ENCODE peak calls at places on chromosome 22, in four cellular contexts. One of them, this sample, is unnamed.

GRCh38 chr22:49855491-49855911 is 1.9 kb downstream of the ZBED4 start:
- DNase-seq in NCI-H1436 treated with DMSO at 0.1 percent for 48 hours: no peak
- DNase-seq in GM10248: no peak
- DNase-seq in GM19239: no peak
- DNase-seq in this sample: peak

GRCh38 chr22:50535113-50535512 is 5.3 kb upstream of the TYMP start:
- DNase-seq in NCI-H1436 treated with DMSO at 0.1 percent for 48 hours: no peak
- DNase-seq in GM10248: no peak
- DNase-seq in GM19239: no peak
- DNase-seq in this sample: no peak

GRCh38 chr22:20748820-20749428 is 25.0 kb upstream of the SERPIND1 start:
- DNase-seq in NCI-H1436 treated with DMSO at 0.1 percent for 48 hours: no peak
- DNase-seq in GM10248: peak
- DNase-seq in GM19239: peak
- DNase-seq in this sample: peak

GRCh38 chr22:50085211-50085999 is at the start of gene MLC1:
- DNase-seq in NCI-H1436 treated with DMSO at 0.1 percent for 48 hours: no peak
- DNase-seq in GM10248: no peak
- DNase-seq in GM19239: no peak
- DNase-seq in this sample: peak

GRCh38 chr22:37771081-37771480 is 36.7 kb upstream of the GCAT start:
- DNase-seq in NCI-H1436 treated with DMSO at 0.1 percent for 48 hours: no peak
- DNase-seq in GM10248: no peak
- DNase-seq in GM19239: no peak
- DNase-seq in this sample: no peak

GRCh38 chr22:20141186-20142077 is 9.4 kb downstream of the CCDC188 start:
- DNase-seq in NCI-H1436 treated with DMSO at 0.1 percent for 48 hours: no peak
- DNase-seq in GM10248: no peak
- DNase-seq in GM19239: no peak
- DNase-seq in this sample: peak

GRCh38 chr22:37591823-37592404 is 12.0 kb upstream of the LGALS2 start:
- DNase-seq in NCI-H1436 treated with DMSO at 0.1 percent for 48 hours: no peak
- DNase-seq in GM10248: no peak
- DNase-seq in GM19239: no peak
- DNase-seq in this sample: no peak

GRCh38 chr22:45612451-45612901 is 59.2 kb upstream of the ATXN10 start:
- DNase-seq in NCI-H1436 treated with DMSO at 0.1 percent for 48 hours: peak
- DNase-seq in GM10248: no peak
- DNase-seq in GM19239: no peak
- DNase-seq in this sample: peak

GRCh38 chr22:36465232-36466021 is 16.0 kb downstream of the TXN2 start:
- DNase-seq in NCI-H1436 treated with DMSO at 0.1 percent for 48 hours: no peak
- DNase-seq in GM10248: no peak
- DNase-seq in GM19239: no peak
- DNase-seq in this sample: peak

GRCh38 chr22:42662114-42663021 is 13.2 kb upstream of the CYB5R3 start:
- DNase-seq in NCI-H1436 treated with DMSO at 0.1 percent for 48 hours: no peak
- DNase-seq in GM10248: peak
- DNase-seq in GM19239: peak
- DNase-seq in this sample: peak

GRCh38 chr22:39178206-39179111 is 26.0 kb upstream of the CBX7 start:
- DNase-seq in NCI-H1436 treated with DMSO at 0.1 percent for 48 hours: no peak
- DNase-seq in GM10248: no peak
- DNase-seq in GM19239: no peak
- DNase-seq in this sample: peak

GRCh38 chr22:30705710-30706651 is 11.3 kb downstream of the OSBP2 start:
- DNase-seq in NCI-H1436 treated with DMSO at 0.1 percent for 48 hours: no peak
- DNase-seq in GM10248: peak
- DNase-seq in GM19239: no peak
- DNase-seq in this sample: peak

GRCh38 chr22:30422481-30423295 is 2.9 kb upstream of the MTFP1 start:
- DNase-seq in NCI-H1436 treated with DMSO at 0.1 percent for 48 hours: no peak
- DNase-seq in GM10248: no peak
- DNase-seq in GM19239: no peak
- DNase-seq in this sample: peak

GRCh38 chr22:45731798-45732495 is 60.3 kb downstream of the ATXN10 start:
- DNase-seq in NCI-H1436 treated with DMSO at 0.1 percent for 48 hours: no peak
- DNase-seq in GM10248: no peak
- DNase-seq in GM19239: no peak
- DNase-seq in this sample: peak

GRCh38 chr22:45204241-45204640 is 36.5 kb downstream of the KIAA0930 start:
- DNase-seq in NCI-H1436 treated with DMSO at 0.1 percent for 48 hours: no peak
- DNase-seq in GM10248: no peak
- DNase-seq in GM19239: no peak
- DNase-seq in this sample: no peak

GRCh38 chr22:33325232-33326004 is 267.2 kb upstream of the SYN3 start:
- DNase-seq in NCI-H1436 treated with DMSO at 0.1 percent for 48 hours: no peak
- DNase-seq in GM10248: peak
- DNase-seq in GM19239: peak
- DNase-seq in this sample: no peak

GRCh38 chr22:19970479-19971275 is 29.1 kb upstream of the TXNRD2 start:
- DNase-seq in NCI-H1436 treated with DMSO at 0.1 percent for 48 hours: no peak
- DNase-seq in GM10248: peak
- DNase-seq in GM19239: peak
- DNase-seq in this sample: peak

GRCh38 chr22:22558972-22559603 is at the start of gene PRAME:
- DNase-seq in NCI-H1436 treated with DMSO at 0.1 percent for 48 hours: peak
- DNase-seq in GM10248: peak
- DNase-seq in GM19239: peak
- DNase-seq in this sample: peak

GRCh38 chr22:24695958-24696511 is 78.5 kb downstream of the PIWIL3 start:
- DNase-seq in NCI-H1436 treated with DMSO at 0.1 percent for 48 hours: no peak
- DNase-seq in GM10248: no peak
- DNase-seq in GM19239: no peak
- DNase-seq in this sample: peak

GRCh38 chr22:29742319-29742718 is 22.5 kb downstream of the CABP7 start:
- DNase-seq in NCI-H1436 treated with DMSO at 0.1 percent for 48 hours: no peak
- DNase-seq in GM10248: no peak
- DNase-seq in GM19239: no peak
- DNase-seq in this sample: no peak

GRCh38 chr22:20903093-20903492 is 14.1 kb upstream of the CRKL start:
- DNase-seq in NCI-H1436 treated with DMSO at 0.1 percent for 48 hours: no peak
- DNase-seq in GM10248: no peak
- DNase-seq in GM19239: no peak
- DNase-seq in this sample: no peak

GRCh38 chr22:22787805-22788459 is 99.7 kb upstream of the IGLL5 start:
- DNase-seq in NCI-H1436 treated with DMSO at 0.1 percent for 48 hours: peak
- DNase-seq in GM10248: peak
- DNase-seq in GM19239: peak
- DNase-seq in this sample: peak

GRCh38 chr22:33758961-33759360 is 161.3 kb downstream of the LARGE1 start:
- DNase-seq in NCI-H1436 treated with DMSO at 0.1 percent for 48 hours: no peak
- DNase-seq in GM10248: no peak
- DNase-seq in GM19239: no peak
- DNase-seq in this sample: no peak

GRCh38 chr22:28909375-28909774 is 26.0 kb downstream of the ZNRF3 start:
- DNase-seq in NCI-H1436 treated with DMSO at 0.1 percent for 48 hours: no peak
- DNase-seq in GM10248: peak
- DNase-seq in GM19239: no peak
- DNase-seq in this sample: peak

GRCh38 chr22:49100764-49101163 is 726.9 kb downstream of the BRD1 start:
- DNase-seq in NCI-H1436 treated with DMSO at 0.1 percent for 48 hours: no peak
- DNase-seq in GM10248: no peak
- DNase-seq in GM19239: no peak
- DNase-seq in this sample: no peak

GRCh38 chr22:30556388-30556787 is 9.8 kb upstream of the SEC14L6 start:
- DNase-seq in NCI-H1436 treated with DMSO at 0.1 percent for 48 hours: no peak
- DNase-seq in GM10248: no peak
- DNase-seq in GM19239: no peak
- DNase-seq in this sample: no peak

GRCh38 chr22:36111316-36111715 is 49.2 kb downstream of the APOL3 start:
- DNase-seq in NCI-H1436 treated with DMSO at 0.1 percent for 48 hours: no peak
- DNase-seq in GM10248: no peak
- DNase-seq in GM19239: no peak
- DNase-seq in this sample: no peak

GRCh38 chr22:41290262-41291221 is 4.6 kb upstream of the RANGAP1 start:
- DNase-seq in NCI-H1436 treated with DMSO at 0.1 percent for 48 hours: no peak
- DNase-seq in GM10248: no peak
- DNase-seq in GM19239: no peak
- DNase-seq in this sample: peak

GRCh38 chr22:42901790-42902508 is 44.9 kb upstream of the ARFGAP3 start:
- DNase-seq in NCI-H1436 treated with DMSO at 0.1 percent for 48 hours: no peak
- DNase-seq in GM10248: no peak
- DNase-seq in GM19239: no peak
- DNase-seq in this sample: no peak

GRCh38 chr22:23696326-23696851 is 5.6 kb downstream of the RGL4 start:
- DNase-seq in NCI-H1436 treated with DMSO at 0.1 percent for 48 hours: no peak
- DNase-seq in GM10248: peak
- DNase-seq in GM19239: peak
- DNase-seq in this sample: peak

GRCh38 chr22:27620367-27621154 is 181.0 kb downstream of the MN1 start:
- DNase-seq in NCI-H1436 treated with DMSO at 0.1 percent for 48 hours: no peak
- DNase-seq in GM10248: no peak
- DNase-seq in GM19239: no peak
- DNase-seq in this sample: no peak

GRCh38 chr22:28395920-28396447 is 283.7 kb downstream of the TTC28 start:
- DNase-seq in NCI-H1436 treated with DMSO at 0.1 percent for 48 hours: no peak
- DNase-seq in GM10248: no peak
- DNase-seq in GM19239: no peak
- DNase-seq in this sample: peak

GRCh38 chr22:19864538-19865106 is 9.9 kb upstream of the GNB1L start:
- DNase-seq in NCI-H1436 treated with DMSO at 0.1 percent for 48 hours: no peak
- DNase-seq in GM10248: no peak
- DNase-seq in GM19239: no peak
- DNase-seq in this sample: peak

GRCh38 chr22:27651486-27651885 is 150.1 kb downstream of the MN1 start:
- DNase-seq in NCI-H1436 treated with DMSO at 0.1 percent for 48 hours: no peak
- DNase-seq in GM10248: no peak
- DNase-seq in GM19239: no peak
- DNase-seq in this sample: no peak

GRCh38 chr22:42791721-42792452 is 65.2 kb downstream of the ARFGAP3 start:
- DNase-seq in NCI-H1436 treated with DMSO at 0.1 percent for 48 hours: no peak
- DNase-seq in GM10248: no peak
- DNase-seq in GM19239: no peak
- DNase-seq in this sample: no peak

GRCh38 chr22:43005106-43005505 is 9.8 kb downstream of the PACSIN2 start:
- DNase-seq in NCI-H1436 treated with DMSO at 0.1 percent for 48 hours: no peak
- DNase-seq in GM10248: no peak
- DNase-seq in GM19239: no peak
- DNase-seq in this sample: no peak

GRCh38 chr22:19503367-19503766 is 20.8 kb downstream of the CLDN5 start:
- DNase-seq in NCI-H1436 treated with DMSO at 0.1 percent for 48 hours: no peak
- DNase-seq in GM10248: no peak
- DNase-seq in GM19239: no peak
- DNase-seq in this sample: no peak

GRCh38 chr22:45534339-45535192 is 31.9 kb downstream of the FBLN1 start:
- DNase-seq in NCI-H1436 treated with DMSO at 0.1 percent for 48 hours: no peak
- DNase-seq in GM10248: no peak
- DNase-seq in GM19239: no peak
- DNase-seq in this sample: peak

This sample was measured in IMR-90.